ENCODE peak calls at places on chromosome 13, in nine cellular contexts. One of them, this sample, is unnamed.

GRCh38 chr13:106357198-106357597 is 178.3 kb downstream of the EFNB2 start:
- DNase-seq in GM12865: no peak
- DNase-seq in fibroblast of the aortic adventitia: peak
- DNase-seq in SW480: no peak
- DNase-seq in PC-9: no peak
- DNase-seq in BJ: no peak
- DNase-seq in stimulated activated CD8-positive, alpha-beta memory T cell treated with anti-CD3 and anti-CD28 coated beads, Interleukin-4, amount 100 ng/mL, for 4 hours: no peak
- DNase-seq in cardiac muscle cell: peak
- DNase-seq in left ventricle myocardium inferior: no peak
- DNase-seq in this sample: no peak

GRCh38 chr13:103883152-103883551 is 816.9 kb upstream of the SLC10A2 start:
- DNase-seq in stimulated activated CD8-positive, alpha-beta memory T cell treated with anti-CD3 and anti-CD28 coated beads, Interleukin-4, amount 100 ng/mL, for 4 hours: no peak
- DNase-seq in fibroblast of the aortic adventitia: peak
- DNase-seq in BJ: peak
- DNase-seq in SW480: peak
- DNase-seq in PC-9: peak
- DNase-seq in GM12865: no peak
- DNase-seq in cardiac muscle cell: peak
- DNase-seq in left ventricle myocardium inferior: peak
- DNase-seq in this sample: peak

GRCh38 chr13:20151612-20152011 is 9.2 kb downstream of the GJA3 start:
- DNase-seq in BJ: no peak
- DNase-seq in fibroblast of the aortic adventitia: no peak
- DNase-seq in SW480: no peak
- DNase-seq in PC-9: no peak
- DNase-seq in left ventricle myocardium inferior: no peak
- DNase-seq in cardiac muscle cell: no peak
- DNase-seq in stimulated activated CD8-positive, alpha-beta memory T cell treated with anti-CD3 and anti-CD28 coated beads, Interleukin-4, amount 100 ng/mL, for 4 hours: no peak
- DNase-seq in GM12865: no peak
- DNase-seq in this sample: no peak

GRCh38 chr13:27924529-27925141 is 4.8 kb downstream of the PDX1 start:
- DNase-seq in BJ: no peak
- DNase-seq in GM12865: no peak
- DNase-seq in PC-9: no peak
- DNase-seq in cardiac muscle cell: no peak
- DNase-seq in SW480: no peak
- DNase-seq in fibroblast of the aortic adventitia: no peak
- DNase-seq in stimulated activated CD8-positive, alpha-beta memory T cell treated with anti-CD3 and anti-CD28 coated beads, Interleukin-4, amount 100 ng/mL, for 4 hours: no peak
- DNase-seq in left ventricle myocardium inferior: no peak
- DNase-seq in this sample: no peak

GRCh38 chr13:19519049-19519448 is 42.3 kb downstream of the TPTE2 start:
- DNase-seq in SW480: no peak
- DNase-seq in BJ: no peak
- DNase-seq in stimulated activated CD8-positive, alpha-beta memory T cell treated with anti-CD3 and anti-CD28 coated beads, Interleukin-4, amount 100 ng/mL, for 4 hours: no peak
- DNase-seq in left ventricle myocardium inferior: no peak
- DNase-seq in GM12865: peak
- DNase-seq in PC-9: no peak
- DNase-seq in cardiac muscle cell: no peak
- DNase-seq in fibroblast of the aortic adventitia: no peak
- DNase-seq in this sample: no peak

GRCh38 chr13:77319536-77319935 is 7.4 kb downstream of the MYCBP2 start:
- DNase-seq in BJ: no peak
- DNase-seq in fibroblast of the aortic adventitia: no peak
- DNase-seq in PC-9: no peak
- DNase-seq in cardiac muscle cell: no peak
- DNase-seq in stimulated activated CD8-positive, alpha-beta memory T cell treated with anti-CD3 and anti-CD28 coated beads, Interleukin-4, amount 100 ng/mL, for 4 hours: no peak
- DNase-seq in SW480: no peak
- DNase-seq in left ventricle myocardium inferior: no peak
- DNase-seq in GM12865: no peak
- DNase-seq in this sample: no peak

GRCh38 chr13:76385606-76386005 is 500.6 kb downstream of the KCTD12 start:
- DNase-seq in BJ: no peak
- DNase-seq in SW480: no peak
- DNase-seq in PC-9: no peak
- DNase-seq in stimulated activated CD8-positive, alpha-beta memory T cell treated with anti-CD3 and anti-CD28 coated beads, Interleukin-4, amount 100 ng/mL, for 4 hours: no peak
- DNase-seq in left ventricle myocardium inferior: no peak
- DNase-seq in GM12865: no peak
- DNase-seq in fibroblast of the aortic adventitia: peak
- DNase-seq in cardiac muscle cell: no peak
- DNase-seq in this sample: no peak

GRCh38 chr13:96821381-96821780 is 172.9 kb downstream of the OXGR1 start:
- DNase-seq in fibroblast of the aortic adventitia: peak
- DNase-seq in stimulated activated CD8-positive, alpha-beta memory T cell treated with anti-CD3 and anti-CD28 coated beads, Interleukin-4, amount 100 ng/mL, for 4 hours: no peak
- DNase-seq in GM12865: no peak
- DNase-seq in BJ: no peak
- DNase-seq in SW480: no peak
- DNase-seq in left ventricle myocardium inferior: no peak
- DNase-seq in PC-9: no peak
- DNase-seq in cardiac muscle cell: peak
- DNase-seq in this sample: no peak

GRCh38 chr13:20190481-20191310 is 2.0 kb downstream of the GJB2 start:
- DNase-seq in SW480: peak
- DNase-seq in PC-9: no peak
- DNase-seq in BJ: no peak
- DNase-seq in left ventricle myocardium inferior: no peak
- DNase-seq in cardiac muscle cell: peak
- DNase-seq in fibroblast of the aortic adventitia: peak
- DNase-seq in GM12865: no peak
- DNase-seq in stimulated activated CD8-positive, alpha-beta memory T cell treated with anti-CD3 and anti-CD28 coated beads, Interleukin-4, amount 100 ng/mL, for 4 hours: no peak
- DNase-seq in this sample: no peak

GRCh38 chr13:104837756-104838155 is 1697.7 kb downstream of the EFNB2 start:
- DNase-seq in stimulated activated CD8-positive, alpha-beta memory T cell treated with anti-CD3 and anti-CD28 coated beads, Interleukin-4, amount 100 ng/mL, for 4 hours: no peak
- DNase-seq in GM12865: no peak
- DNase-seq in fibroblast of the aortic adventitia: no peak
- DNase-seq in left ventricle myocardium inferior: no peak
- DNase-seq in SW480: no peak
- DNase-seq in cardiac muscle cell: no peak
- DNase-seq in BJ: no peak
- DNase-seq in PC-9: no peak
- DNase-seq in this sample: no peak

GRCh38 chr13:36778083-36778671 is 40.8 kb upstream of the RFXAP start:
- DNase-seq in fibroblast of the aortic adventitia: peak
- DNase-seq in PC-9: peak
- DNase-seq in left ventricle myocardium inferior: no peak
- DNase-seq in BJ: peak
- DNase-seq in GM12865: peak
- DNase-seq in cardiac muscle cell: peak
- DNase-seq in stimulated activated CD8-positive, alpha-beta memory T cell treated with anti-CD3 and anti-CD28 coated beads, Interleukin-4, amount 100 ng/mL, for 4 hours: no peak
- DNase-seq in SW480: peak
- DNase-seq in this sample: no peak

GRCh38 chr13:59700281-59700680 is 463.4 kb downstream of the DIAPH3 start:
- DNase-seq in GM12865: no peak
- DNase-seq in BJ: no peak
- DNase-seq in fibroblast of the aortic adventitia: no peak
- DNase-seq in SW480: no peak
- DNase-seq in left ventricle myocardium inferior: no peak
- DNase-seq in PC-9: no peak
- DNase-seq in cardiac muscle cell: peak
- DNase-seq in stimulated activated CD8-positive, alpha-beta memory T cell treated with anti-CD3 and anti-CD28 coated beads, Interleukin-4, amount 100 ng/mL, for 4 hours: no peak
- DNase-seq in this sample: no peak

GRCh38 chr13:110498327-110498726 is 63.2 kb downstream of the RAB20 start:
- DNase-seq in BJ: no peak
- DNase-seq in stimulated activated CD8-positive, alpha-beta memory T cell treated with anti-CD3 and anti-CD28 coated beads, Interleukin-4, amount 100 ng/mL, for 4 hours: no peak
- DNase-seq in left ventricle myocardium inferior: no peak
- DNase-seq in SW480: no peak
- DNase-seq in fibroblast of the aortic adventitia: no peak
- DNase-seq in GM12865: no peak
- DNase-seq in cardiac muscle cell: no peak
- DNase-seq in PC-9: no peak
- DNase-seq in this sample: no peak

This sample was measured in G401.